ENCODE peak calls at places on chromosomes 6 and 20, in nine cellular contexts. One of them, this sample, is unnamed.

GRCh38 chr6:33192671-33193602 is 670 bp upstream of the COL11A2 start:
- DNase-seq in GM20000: peak
- DNase-seq in tibial artery: no peak
- DNase-seq in lung microvascular endothelial cell: no peak
- DNase-seq in anterior cingulate cortex: peak
- DNase-seq in MM.1S: no peak
- DNase-seq in cardiac muscle cell: peak
- DNase-seq in posterior cingulate gyrus: peak
- DNase-seq in RWPE1: no peak
- DNase-seq in this sample: no peak

GRCh38 chr6:146913842-146914562 is 290.2 kb upstream of the STXBP5 start:
- DNase-seq in GM20000: no peak
- DNase-seq in tibial artery: peak
- DNase-seq in lung microvascular endothelial cell: peak
- DNase-seq in anterior cingulate cortex: peak
- DNase-seq in MM.1S: no peak
- DNase-seq in cardiac muscle cell: peak
- DNase-seq in posterior cingulate gyrus: peak
- DNase-seq in RWPE1: peak
- DNase-seq in this sample: peak

GRCh38 chr6:35694462-35694861 is 5.7 kb upstream of the FKBP5 start:
- DNase-seq in GM20000: no peak
- DNase-seq in tibial artery: no peak
- DNase-seq in lung microvascular endothelial cell: no peak
- DNase-seq in anterior cingulate cortex: no peak
- DNase-seq in MM.1S: no peak
- DNase-seq in cardiac muscle cell: no peak
- DNase-seq in posterior cingulate gyrus: no peak
- DNase-seq in RWPE1: peak
- DNase-seq in this sample: no peak

GRCh38 chr6:155867682-155868081 is 412.0 kb upstream of the NOX3 start:
- DNase-seq in GM20000: no peak
- DNase-seq in tibial artery: no peak
- DNase-seq in lung microvascular endothelial cell: no peak
- DNase-seq in anterior cingulate cortex: no peak
- DNase-seq in MM.1S: no peak
- DNase-seq in cardiac muscle cell: no peak
- DNase-seq in posterior cingulate gyrus: no peak
- DNase-seq in RWPE1: no peak
- DNase-seq in this sample: no peak

GRCh38 chr20:39823239-39823638 is 861.1 kb downstream of the DHX35 start:
- DNase-seq in GM20000: no peak
- DNase-seq in tibial artery: no peak
- DNase-seq in lung microvascular endothelial cell: no peak
- DNase-seq in anterior cingulate cortex: no peak
- DNase-seq in MM.1S: no peak
- DNase-seq in cardiac muscle cell: no peak
- DNase-seq in posterior cingulate gyrus: no peak
- DNase-seq in RWPE1: no peak
- DNase-seq in this sample: no peak

GRCh38 chr20:54714817-54715216 is 239.4 kb downstream of the DOK5 start:
- DNase-seq in GM20000: no peak
- DNase-seq in tibial artery: no peak
- DNase-seq in lung microvascular endothelial cell: no peak
- DNase-seq in anterior cingulate cortex: no peak
- DNase-seq in MM.1S: no peak
- DNase-seq in cardiac muscle cell: no peak
- DNase-seq in posterior cingulate gyrus: no peak
- DNase-seq in RWPE1: no peak
- DNase-seq in this sample: no peak

GRCh38 chr6:112330071-112330876 is 16.9 kb upstream of the RFPL4B start:
- DNase-seq in GM20000: no peak
- DNase-seq in tibial artery: no peak
- DNase-seq in lung microvascular endothelial cell: peak
- DNase-seq in anterior cingulate cortex: peak
- DNase-seq in MM.1S: no peak
- DNase-seq in cardiac muscle cell: no peak
- DNase-seq in posterior cingulate gyrus: no peak
- DNase-seq in RWPE1: peak
- DNase-seq in this sample: no peak

GRCh38 chr6:16060039-16060438 is 68.8 kb upstream of the MYLIP start:
- DNase-seq in GM20000: no peak
- DNase-seq in tibial artery: no peak
- DNase-seq in lung microvascular endothelial cell: no peak
- DNase-seq in anterior cingulate cortex: no peak
- DNase-seq in MM.1S: no peak
- DNase-seq in cardiac muscle cell: no peak
- DNase-seq in posterior cingulate gyrus: no peak
- DNase-seq in RWPE1: no peak
- DNase-seq in this sample: no peak

GRCh38 chr20:54078296-54078695 is 7.9 kb upstream of the BCAS1 start:
- DNase-seq in GM20000: peak
- DNase-seq in tibial artery: no peak
- DNase-seq in lung microvascular endothelial cell: no peak
- DNase-seq in anterior cingulate cortex: no peak
- DNase-seq in MM.1S: peak
- DNase-seq in cardiac muscle cell: no peak
- DNase-seq in posterior cingulate gyrus: no peak
- DNase-seq in RWPE1: no peak
- DNase-seq in this sample: no peak

This sample was measured in tibial nerve.